ENCODE peak calls at places on chromosomes 2 and 18, in ten cellular contexts. H is cardiac muscle cell, R is transverse colon, C is lower lobe of right lung, O is fibroblast of lung, F is A549, X is heart right ventricle, U is gastrocnemius medialis, A is right atrium auricular region, E is endodermal cell. W is an unnamed sample. For H3K9me3, the result is how much of the 10 kb centered on the place peaks cover.

GRCh38 chr2:218879881-218880748 is 537 bp upstream of the WNT10A start:
- DNase-seq in R (peak), A (no peak), H (no peak), U (no peak), E (peak), C (peak), F (no peak), X (no peak), O (no peak), W (no peak)

GRCh38 chr2:170409164-170409535 is 231.2 kb downstream of the MYO3B start:
- DNase-seq in A (peak), C (peak), X (peak), O (peak), E (peak), R (peak), U (peak), H (peak), F (peak), W (no peak)

GRCh38 chr2:228545041-228545440 is 363.6 kb upstream of the SPHKAP start:
- DNase-seq in A (no peak), X (no peak), R (no peak), C (no peak), E (no peak), U (no peak), F (no peak), H (peak), O (peak), W (no peak)

GRCh38 chr2:231627384-231628156 is 34.9 kb downstream of the TEX44 start:
- DNase-seq in C (no peak), R (no peak), X (no peak), H (peak), E (no peak), O (peak), U (no peak), F (no peak), A (no peak), W (no peak)

GRCh38 chr2:241230435-241230834 is 42.0 kb downstream of the ANO7 start:
- DNase-seq in U (no peak), E (no peak), R (no peak), F (no peak), H (no peak), X (no peak), A (no peak), O (no peak), C (peak), W (no peak)

GRCh38 chr2:162243305-162243693 is at the start of gene FAP:
- DNase-seq in E (no peak), X (peak), R (no peak), O (peak), U (no peak), H (peak), A (no peak), C (no peak), F (no peak), W (no peak)

GRCh38 chr2:54557601-54558187 is 101.6 kb downstream of the SPTBN1 start:
- DNase-seq in A (peak), R (peak), O (peak), C (peak), F (peak), E (peak), U (no peak), H (peak), X (no peak), W (peak)

GRCh38 chr2:12948231-12948962 is 231.7 kb downstream of the TRIB2 start:
- DNase-seq in U (no peak), F (no peak), E (peak), A (no peak), R (no peak), X (no peak), C (no peak), H (peak), O (peak), W (no peak)

GRCh38 chr2:101012706-101013181 is 10.7 kb downstream of the RPL31 start:
- DNase-seq in C (no peak), H (peak), A (no peak), U (no peak), R (peak), O (peak), F (peak), X (peak), E (no peak), W (no peak)

GRCh38 chr2:120991401-120991800 is 255.7 kb downstream of the GLI2 start:
- DNase-seq in X (no peak), R (no peak), E (peak), U (no peak), F (no peak), C (no peak), O (peak), H (no peak), A (no peak), W (no peak)

GRCh38 chr18:9449580-9449979 is 25.7 kb upstream of the RALBP1 start:
- DNase-seq in R (no peak), H (peak), O (no peak), A (no peak), F (no peak), E (no peak), U (no peak), C (no peak), X (no peak), W (no peak)

GRCh38 chr18:46946656-46947282 is 29.4 kb downstream of the KATNAL2 start:
- DNase-seq in X (peak), E (peak), R (peak), F (peak), H (peak), C (peak), O (peak), A (peak), U (peak), W (peak)

GRCh38 chr2:167196461-167197252 is 308.4 kb downstream of the XIRP2 start:
- DNase-seq in H (peak), C (peak), R (no peak), F (no peak), U (peak), A (no peak), O (peak), E (no peak), X (peak), W (no peak)

GRCh38 chr2:236045264-236046235 is 122.6 kb downstream of the GBX2 start:
- DNase-seq in R (no peak), E (no peak), X (no peak), A (no peak), O (no peak), F (no peak), U (no peak), C (no peak), H (no peak), W (no peak)

GRCh38 chr18:55546873-55547704 is 40.9 kb downstream of the TCF4 start:
- DNase-seq in O (peak), A (peak), F (no peak), C (no peak), E (no peak), H (peak), U (no peak), X (peak), R (no peak), W (no peak)

GRCh38 chr2:1767939-1768691 is 23.8 kb upstream of the PXDN start:
- DNase-seq in E (peak), F (no peak), H (no peak), A (no peak), X (no peak), U (no peak), O (no peak), R (no peak), C (peak), W (no peak)

GRCh38 chr2:191894681-191895147 is 47.8 kb upstream of the CAVIN2 start:
- DNase-seq in R (no peak), A (no peak), C (no peak), F (peak), O (peak), E (no peak), X (no peak), U (no peak), H (peak), W (no peak)

GRCh38 chr18:47420130-47420529 is 168.7 kb upstream of the SKOR2 start:
- DNase-seq in H (no peak), F (no peak), O (no peak), R (no peak), E (no peak), X (no peak), U (no peak), C (no peak), A (no peak), W (no peak)

GRCh38 chr2:28004086-28004485 is 113.6 kb downstream of the BABAM2 start:
- DNase-seq in H (peak), E (no peak), R (no peak), C (no peak), A (no peak), U (no peak), O (peak), F (peak), X (no peak), W (no peak)

GRCh38 chr2:36611316-36611990 is 13.5 kb upstream of the FEZ2 start:
- DNase-seq in H (no peak), C (no peak), X (no peak), A (no peak), F (no peak), R (no peak), E (no peak), U (no peak), O (no peak), W (no peak)

GRCh38 chr2:141380625-141381012 is 750.2 kb downstream of the LRP1B start:
- DNase-seq in E (no peak), X (no peak), A (no peak), U (no peak), O (no peak), C (no peak), R (no peak), F (no peak), H (no peak), W (no peak)

GRCh38 chr2:237207641-237208040 is 122.0 kb downstream of the COPS8 start:
- DNase-seq in U (peak), F (no peak), X (peak), A (peak), H (peak), R (peak), O (peak), E (no peak), C (peak), W (no peak)

GRCh38 chr2:217816396-217816869 is 186.4 kb downstream of the TNS1 start:
- DNase-seq in O (no peak), A (no peak), X (peak), U (no peak), E (no peak), F (no peak), C (peak), H (peak), R (no peak), W (no peak)

GRCh38 chr2:584863-585823 is 92.1 kb downstream of the TMEM18 start:
- DNase-seq in R (no peak), F (no peak), H (no peak), X (no peak), E (peak), C (no peak), O (no peak), A (no peak), U (no peak), W (no peak)

GRCh38 chr2:140804682-140805235 is 1326.1 kb downstream of the LRP1B start:
- DNase-seq in X (no peak), H (no peak), U (no peak), R (no peak), A (no peak), O (no peak), C (no peak), F (no peak), E (no peak), W (no peak)

GRCh38 chr2:146579154-146579930 is 1265.5 kb upstream of the ACVR2A start:
- DNase-seq in C (no peak), O (peak), U (no peak), X (no peak), F (peak), A (no peak), E (no peak), H (peak), R (no peak), W (no peak)

GRCh38 chr18:44765451-44765850 is 84.8 kb downstream of the SETBP1 start:
- DNase-seq in C (no peak), U (no peak), A (no peak), X (no peak), H (no peak), F (no peak), E (no peak), O (no peak), R (no peak), W (no peak)
- H3K27ac ChIP-seq in C (no peak), U (peak), A (no peak), X (no peak), H (no peak), F (no peak), E (peak), O (no peak), R (peak), W (no peak)

GRCh38 chr2:2826209-2826551 is 495.1 kb upstream of the MYT1L start:
- DNase-seq in O (no peak), F (no peak), C (no peak), E (peak), R (no peak), H (no peak), X (no peak), U (no peak), A (peak), W (no peak)
- H3K9me3 ChIP-seq in O (under half), F (under half), C (under half), E (under half), R (under half), H (under half), X (under half), U (under half), A (under half), W (under half)

DNA sequence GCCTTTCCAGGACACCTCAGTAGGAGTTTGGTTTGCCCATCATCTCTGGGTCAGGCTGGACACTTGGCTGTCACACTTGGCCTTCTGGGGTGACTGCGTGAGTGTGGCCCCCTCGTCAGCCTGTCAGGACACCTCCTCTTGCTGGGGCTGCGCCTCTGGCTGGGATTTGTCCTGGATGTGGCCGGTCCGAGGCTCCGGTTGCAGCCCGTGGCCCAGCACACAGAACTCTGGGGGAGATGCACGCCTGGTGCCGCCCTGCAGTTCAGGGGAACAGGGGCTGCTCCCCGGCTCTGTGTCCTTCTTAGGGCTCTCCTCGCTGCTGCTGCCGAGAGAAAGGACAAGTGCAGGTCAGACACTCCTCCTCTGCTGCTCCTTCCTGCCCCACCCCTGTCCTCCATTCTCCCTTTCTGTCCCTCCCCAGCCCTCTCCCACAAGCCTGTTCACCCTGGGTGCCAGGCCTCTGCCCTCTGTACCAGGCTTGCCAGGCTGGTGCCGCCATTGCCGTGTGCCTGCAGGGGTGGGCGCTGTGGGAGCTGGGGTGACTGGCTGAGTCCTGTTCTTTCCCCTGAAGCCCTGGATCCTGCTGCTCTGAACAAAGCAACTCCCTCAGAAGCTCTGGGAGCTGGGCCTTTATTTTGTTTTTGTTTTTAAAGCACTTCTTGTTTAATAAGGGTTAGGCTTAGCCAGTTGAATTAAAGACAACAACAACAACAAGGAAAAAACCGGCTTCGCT is 9.4 kb downstream of the PCARE start:
- DNase-seq in F (no peak), E (no peak), H (no peak), A (no peak), X (no peak), R (no peak), U (no peak), C (no peak), O (no peak), W (no peak)
- H3K27ac ChIP-seq in F (peak), E (no peak), H (no peak), A (no peak), X (no peak), R (peak), U (peak), C (peak), O (no peak), W (no peak)

DNA sequence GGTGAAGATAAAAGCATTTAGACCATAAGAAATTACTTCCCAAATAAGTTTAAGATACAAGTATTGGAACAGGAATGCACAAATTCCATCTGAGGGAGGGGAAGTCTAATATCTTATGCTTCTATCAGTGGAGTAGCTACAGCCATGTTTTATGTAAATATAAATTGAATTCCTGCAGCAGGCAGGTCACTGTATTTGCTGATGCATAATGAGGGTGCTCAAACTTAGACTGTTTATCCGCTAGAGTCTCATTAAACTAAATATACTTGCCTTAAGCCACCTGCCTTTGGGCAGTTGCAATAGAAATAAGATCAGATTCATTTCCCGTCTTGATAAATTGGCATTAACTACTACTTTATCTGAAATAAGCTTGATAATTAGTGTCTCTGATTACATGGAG is 603.9 kb upstream of the GCFC2 start:
- DNase-seq in F (no peak), A (no peak), O (no peak), C (no peak), E (no peak), R (no peak), U (no peak), H (no peak), X (no peak), W (no peak)
- H3K9me3 ChIP-seq in F (under half), A (under half), O (under half), C (under half), E (under half), R (under half), U (under half), H (under half), X (under half), W (under half)

GRCh38 chr2:131584380-131584779 is 56.7 kb downstream of the CCDC74A start:
- DNase-seq in F (no peak), C (no peak), H (no peak), X (no peak), U (no peak), A (no peak), R (no peak), O (no peak), E (no peak), W (no peak)

GRCh38 chr2:131590896-131591295 is 63.2 kb downstream of the CCDC74A start:
- DNase-seq in X (no peak), U (no peak), C (no peak), H (no peak), E (no peak), R (no peak), F (no peak), O (no peak), A (no peak), W (no peak)

GRCh38 chr2:131584940-131585339 is 57.3 kb downstream of the CCDC74A start:
- DNase-seq in R (no peak), E (no peak), A (no peak), H (no peak), O (no peak), U (no peak), X (no peak), F (no peak), C (peak), W (no peak)

GRCh38 chr2:131588152-131588873 is 60.6 kb downstream of the CCDC74A start:
- DNase-seq in E (no peak), O (no peak), F (no peak), U (no peak), C (no peak), R (no peak), X (no peak), A (no peak), H (no peak), W (no peak)

GRCh38 chr2:131590366-131590765 is 62.7 kb downstream of the CCDC74A start:
- DNase-seq in R (no peak), H (no peak), U (no peak), X (no peak), C (no peak), O (no peak), A (no peak), F (no peak), E (peak), W (no peak)
- H3K27ac ChIP-seq in R (no peak), H (no peak), U (no peak), X (no peak), C (no peak), O (no peak), A (no peak), F (no peak), E (no peak), W (no peak)

DNA sequence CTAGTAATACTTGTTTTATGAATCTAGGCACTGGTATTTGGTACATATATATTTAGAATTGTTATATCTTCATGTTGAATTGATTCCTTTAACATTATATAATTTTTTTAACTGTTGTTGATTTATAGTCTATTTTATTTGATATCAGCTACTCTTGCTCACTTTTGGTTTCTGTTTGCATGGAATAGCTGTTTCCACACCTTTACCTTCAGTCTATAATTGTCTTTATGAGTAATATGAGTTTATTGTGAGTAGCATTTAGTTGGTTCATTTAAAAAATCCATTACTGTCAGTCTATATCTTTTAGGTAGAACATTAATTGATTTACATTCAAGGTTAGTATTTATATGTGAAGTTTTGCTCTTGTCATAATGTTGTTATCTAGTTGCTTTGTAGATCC is 58.6 kb downstream of the SMCHD1 start:
- DNase-seq in H (no peak), X (no peak), R (no peak), U (no peak), A (no peak), E (no peak), F (no peak), O (no peak), C (no peak), W (no peak)
- H3K9me3 ChIP-seq in H (under half), X (under half), R (under half), U (under half), A (under half), E (under half), F (under half), O (under half), C (under half), W (under half)

DNA sequence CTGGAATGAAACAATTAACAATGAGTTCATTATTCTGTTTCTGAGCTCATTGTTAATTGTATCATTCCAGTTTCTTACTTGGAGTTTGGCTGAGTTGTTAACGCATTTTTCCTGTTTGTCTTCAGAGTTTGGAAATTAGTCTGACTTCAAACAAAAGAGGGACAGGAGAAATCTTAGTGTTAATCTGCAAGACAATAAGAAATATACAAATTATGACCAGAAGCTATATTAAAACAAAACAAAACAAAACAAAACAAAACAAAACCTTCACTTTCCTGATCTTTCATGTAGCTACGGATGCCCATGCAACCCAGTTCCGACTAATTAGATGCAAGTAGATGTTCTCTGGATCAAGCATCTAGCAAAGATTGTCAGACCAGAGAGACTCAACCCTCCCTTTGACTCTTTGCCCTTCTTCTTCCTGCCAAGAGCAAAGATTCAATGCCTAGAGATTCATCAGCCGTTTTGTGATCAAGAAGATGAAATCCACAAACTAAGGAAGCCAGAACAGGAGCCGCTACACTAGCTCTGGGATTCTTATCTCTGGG is 686.2 kb upstream of the FSHR start:
- DNase-seq in U (no peak), A (no peak), E (no peak), C (no peak), F (no peak), O (no peak), R (no peak), X (no peak), H (no peak), W (no peak)
- H3K27ac ChIP-seq in U (no peak), A (no peak), E (no peak), C (no peak), F (no peak), O (no peak), R (no peak), X (no peak), H (peak), W (no peak)

GRCh38 chr18:78831603-78832002 is 148.0 kb upstream of the SALL3 start:
- DNase-seq in C (no peak), F (no peak), A (no peak), X (no peak), E (no peak), R (no peak), U (no peak), O (no peak), H (no peak), W (no peak)

GRCh38 chr18:78833833-78834232 is 145.8 kb upstream of the SALL3 start:
- DNase-seq in R (no peak), X (no peak), O (no peak), H (no peak), E (no peak), F (no peak), U (no peak), C (no peak), A (no peak), W (no peak)

GRCh38 chr18:78830161-78830560 is 149.5 kb upstream of the SALL3 start:
- DNase-seq in R (no peak), H (no peak), X (no peak), F (no peak), A (no peak), E (no peak), C (no peak), U (no peak), O (no peak), W (no peak)

GRCh38 chr18:78828131-78828530 is 151.5 kb upstream of the SALL3 start:
- DNase-seq in A (no peak), C (no peak), O (no peak), X (no peak), U (no peak), H (no peak), R (no peak), E (no peak), F (no peak), W (no peak)

GRCh38 chr18:78830826-78831225 is 148.8 kb upstream of the SALL3 start:
- DNase-seq in O (no peak), U (no peak), H (no peak), R (no peak), C (no peak), F (no peak), E (no peak), A (no peak), X (no peak), W (no peak)
- H3K9me3 ChIP-seq in O (under half), U (under half), H (under half), R (under half), C (under half), F (under half), E (under half), A (under half), X (under half), W (under half)

W was measured in RWPE2.